ENCODE peak calls at places on chromosomes 1 and 21, in four cellular contexts. One of them, this sample, is unnamed.

GRCh38 chr1:204929487-204930185 is 59.0 kb downstream of the NFASC start:
- DNase-seq in K562: no peak
- DNase-seq in HepG2: no peak
- DNase-seq in GM12878: no peak
- DNase-seq in this sample: no peak

GRCh38 chr1:9041116-9041779 is 15.0 kb upstream of the SLC2A7 start:
- DNase-seq in K562: no peak
- DNase-seq in HepG2: no peak
- DNase-seq in GM12878: no peak
- DNase-seq in this sample: no peak

GRCh38 chr1:237562247-237562823 is 328.4 kb downstream of the ZP4 start:
- DNase-seq in HepG2: peak
- DNase-seq in GM12878: peak
- DNase-seq in K562: peak
- DNase-seq in this sample: peak

GRCh38 chr1:2411801-2412394 is 466 bp downstream of the PEX10 start:
- DNase-seq in K562: peak
- DNase-seq in GM12878: no peak
- DNase-seq in HepG2: no peak
- DNase-seq in this sample: peak

GRCh38 chr1:24351247-24351646 is 32.1 kb downstream of the GRHL3 start:
- DNase-seq in GM12878: peak
- DNase-seq in K562: no peak
- DNase-seq in HepG2: no peak
- DNase-seq in this sample: no peak

GRCh38 chr1:23727362-23727811 is 15.9 kb upstream of the ELOA start:
- DNase-seq in HepG2: peak
- DNase-seq in K562: no peak
- DNase-seq in GM12878: no peak
- DNase-seq in this sample: no peak

GRCh38 chr1:22236900-22237299 is 94.0 kb upstream of the WNT4 start:
- DNase-seq in HepG2: no peak
- DNase-seq in K562: no peak
- DNase-seq in GM12878: no peak
- DNase-seq in this sample: no peak

GRCh38 chr1:215744419-215744818 is 177.3 kb downstream of the KCTD3 start:
- DNase-seq in K562: no peak
- DNase-seq in HepG2: no peak
- DNase-seq in GM12878: no peak
- DNase-seq in this sample: no peak

GRCh38 chr1:68116643-68117235 is 66.3 kb upstream of the DIRAS3 start:
- DNase-seq in GM12878: no peak
- DNase-seq in HepG2: peak
- DNase-seq in K562: peak
- DNase-seq in this sample: peak

GRCh38 chr1:27428316-27429028 is 36.0 kb downstream of the GPR3 start:
- DNase-seq in HepG2: no peak
- DNase-seq in GM12878: no peak
- DNase-seq in K562: peak
- DNase-seq in this sample: no peak

GRCh38 chr1:44643721-44644330 is 30.5 kb downstream of the TMEM53 start:
- DNase-seq in GM12878: no peak
- DNase-seq in HepG2: no peak
- DNase-seq in K562: no peak
- DNase-seq in this sample: no peak

GRCh38 chr1:59116920-59117542 is 179.9 kb upstream of the FGGY start:
- DNase-seq in GM12878: no peak
- DNase-seq in K562: no peak
- DNase-seq in HepG2: no peak
- DNase-seq in this sample: no peak

GRCh38 chr1:225449261-225449660 is 21.4 kb upstream of the LBR start:
- DNase-seq in K562: no peak
- DNase-seq in GM12878: no peak
- DNase-seq in HepG2: no peak
- DNase-seq in this sample: no peak

GRCh38 chr1:151369621-151370048 is 2.9 kb downstream of the SELENBP1 start:
- DNase-seq in HepG2: no peak
- DNase-seq in GM12878: no peak
- DNase-seq in K562: no peak
- DNase-seq in this sample: peak

DNA sequence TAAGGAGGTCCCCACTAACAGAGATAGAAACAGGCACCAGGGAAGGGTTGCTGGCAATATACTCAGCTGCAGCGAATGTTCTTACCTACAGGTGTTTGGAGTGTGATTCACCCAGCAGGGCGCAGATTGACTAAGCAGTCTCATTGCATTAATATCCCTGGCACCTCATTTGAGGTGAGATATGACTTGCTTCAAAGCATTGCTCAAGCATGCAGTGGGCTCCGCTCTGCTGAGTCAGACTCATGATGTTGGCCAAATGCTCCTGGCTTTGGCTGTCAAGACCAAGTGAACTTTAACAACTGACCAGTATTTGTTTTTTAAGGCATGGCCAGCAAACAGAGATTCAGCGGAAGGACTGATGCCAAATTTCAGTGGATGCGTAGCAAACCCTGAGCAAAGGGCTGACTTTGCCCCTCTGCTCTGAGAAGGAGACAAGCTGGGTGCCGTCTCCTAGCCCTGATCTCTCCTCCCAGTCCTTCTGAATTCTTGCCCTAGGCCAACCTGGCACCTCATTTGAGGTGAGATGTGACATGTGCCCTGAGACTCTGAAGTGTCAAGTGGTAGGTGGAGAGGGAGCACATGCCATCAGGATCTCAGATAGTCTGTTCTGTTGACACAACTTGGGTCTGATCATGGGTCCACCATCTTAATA is 187.1 kb upstream of the COA6 start:
- DNase-seq in K562: no peak
- DNase-seq in GM12878: no peak
- DNase-seq in HepG2: peak
- DNase-seq in this sample: no peak
- TF ChIP-seq FOXK2 in K562: no peak
- TF ChIP-seq FOXK2 in GM12878: no peak
- TF ChIP-seq FOXK2 in HepG2: no peak
- TF ChIP-seq FOXK2 in this sample: no peak

GRCh38 chr1:179493323-179493722 is 82.4 kb downstream of the NPHS2 start:
- DNase-seq in GM12878: no peak
- DNase-seq in K562: no peak
- DNase-seq in HepG2: no peak
- DNase-seq in this sample: no peak
- TF ChIP-seq FOXM1 in GM12878: no peak
- TF ChIP-seq FOXM1 in K562: no peak
- TF ChIP-seq FOXM1 in HepG2: no peak
- TF ChIP-seq FOXM1 in this sample: no peak

GRCh38 chr1:244154528-244154881 is 103.4 kb downstream of the ZBTB18 start:
- DNase-seq in GM12878: no peak
- DNase-seq in HepG2: no peak
- DNase-seq in K562: no peak
- DNase-seq in this sample: no peak

GRCh38 chr1:244151558-244151957 is 100.5 kb downstream of the ZBTB18 start:
- DNase-seq in K562: no peak
- DNase-seq in GM12878: no peak
- DNase-seq in HepG2: no peak
- DNase-seq in this sample: no peak

GRCh38 chr1:244158039-244158438 is 107.0 kb downstream of the ZBTB18 start:
- DNase-seq in GM12878: no peak
- DNase-seq in HepG2: no peak
- DNase-seq in K562: no peak
- DNase-seq in this sample: no peak

GRCh38 chr1:244155661-244156060 is 104.6 kb downstream of the ZBTB18 start:
- DNase-seq in K562: no peak
- DNase-seq in GM12878: no peak
- DNase-seq in HepG2: no peak
- DNase-seq in this sample: no peak

GRCh38 chr1:244154882-244155531 is 103.9 kb downstream of the ZBTB18 start:
- DNase-seq in HepG2: peak
- DNase-seq in K562: no peak
- DNase-seq in GM12878: no peak
- DNase-seq in this sample: no peak
- TF ChIP-seq FOXK2 in HepG2: no peak
- TF ChIP-seq FOXK2 in K562: no peak
- TF ChIP-seq FOXK2 in GM12878: no peak
- TF ChIP-seq FOXK2 in this sample: no peak

GRCh38 chr1:55815745-55816455 is 600.7 kb upstream of the USP24 start:
- DNase-seq in K562: no peak
- DNase-seq in HepG2: no peak
- DNase-seq in GM12878: no peak
- DNase-seq in this sample: no peak
- TF ChIP-seq FOXM1 in K562: no peak
- TF ChIP-seq FOXM1 in HepG2: no peak
- TF ChIP-seq FOXM1 in GM12878: no peak
- TF ChIP-seq FOXM1 in this sample: no peak

DNA sequence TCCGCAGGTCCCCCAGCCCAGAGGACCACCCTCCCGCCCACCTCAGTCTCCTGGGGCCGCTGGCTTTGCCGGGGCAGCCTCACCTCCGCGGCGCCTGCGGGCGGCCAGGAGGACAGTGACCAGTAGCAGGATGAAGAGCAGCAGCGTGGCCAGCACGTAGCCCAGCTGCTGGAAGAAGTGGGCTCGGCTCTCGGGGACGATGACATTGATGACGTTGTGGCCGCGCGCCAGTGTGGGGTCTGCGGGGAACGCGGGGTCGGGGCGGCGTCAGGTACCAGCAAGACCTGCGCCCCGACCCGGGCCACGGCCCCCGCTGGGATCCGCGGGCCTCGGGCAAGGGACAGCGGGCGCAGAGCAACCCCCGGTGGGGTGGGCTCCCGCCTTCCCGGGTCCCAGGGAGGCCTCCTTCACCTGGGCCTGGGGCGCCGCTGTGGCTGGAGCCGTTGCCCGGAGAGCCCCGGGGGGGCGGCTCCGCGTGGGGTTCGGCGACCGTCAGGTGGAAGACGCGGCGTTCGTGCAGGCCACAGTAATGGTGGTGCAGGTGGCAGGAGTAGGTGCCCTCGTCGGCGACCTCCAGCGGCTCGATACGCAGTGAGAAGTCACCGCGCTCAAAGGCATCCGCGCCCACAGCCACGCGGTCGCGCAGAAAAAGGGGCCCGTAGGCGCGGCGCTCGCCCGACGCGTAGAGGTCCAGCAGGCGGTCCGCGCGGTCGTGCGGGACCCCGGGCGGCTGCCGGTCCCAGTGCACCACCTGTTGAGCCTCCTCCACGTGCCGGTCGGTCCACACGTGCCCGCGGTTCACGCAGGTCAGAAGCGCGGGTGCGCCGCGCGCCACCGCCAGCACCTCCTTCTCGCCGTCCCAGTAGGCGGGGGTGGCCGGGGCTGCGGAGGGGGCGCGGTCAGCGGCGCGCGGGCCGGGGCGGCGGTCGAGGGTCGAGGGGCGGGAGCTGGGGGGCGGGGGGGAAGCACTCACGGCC is 3.8 kb downstream of the MXRA8 start:
- DNase-seq in GM12878: no peak
- DNase-seq in K562: no peak
- DNase-seq in HepG2: no peak
- DNase-seq in this sample: no peak
- TF ChIP-seq FOXK2 in GM12878: no peak
- TF ChIP-seq FOXK2 in K562: no peak
- TF ChIP-seq FOXK2 in HepG2: no peak
- TF ChIP-seq FOXK2 in this sample: no peak

GRCh38 chr21:38258803-38259485 is 2.2 kb downstream of the KCNJ15 start:
- DNase-seq in GM12878: no peak
- DNase-seq in HepG2: no peak
- DNase-seq in K562: no peak
- DNase-seq in this sample: no peak

GRCh38 chr21:38256599-38257302 is at the start of gene KCNJ15:
- DNase-seq in GM12878: no peak
- DNase-seq in HepG2: no peak
- DNase-seq in K562: no peak
- DNase-seq in this sample: no peak

GRCh38 chr21:38250991-38251418 is 5.8 kb upstream of the KCNJ15 start:
- DNase-seq in HepG2: no peak
- DNase-seq in GM12878: no peak
- DNase-seq in K562: no peak
- DNase-seq in this sample: no peak

GRCh38 chr21:38255718-38256117 is 1.1 kb upstream of the KCNJ15 start:
- DNase-seq in K562: no peak
- DNase-seq in HepG2: no peak
- DNase-seq in GM12878: no peak
- DNase-seq in this sample: no peak

DNA sequence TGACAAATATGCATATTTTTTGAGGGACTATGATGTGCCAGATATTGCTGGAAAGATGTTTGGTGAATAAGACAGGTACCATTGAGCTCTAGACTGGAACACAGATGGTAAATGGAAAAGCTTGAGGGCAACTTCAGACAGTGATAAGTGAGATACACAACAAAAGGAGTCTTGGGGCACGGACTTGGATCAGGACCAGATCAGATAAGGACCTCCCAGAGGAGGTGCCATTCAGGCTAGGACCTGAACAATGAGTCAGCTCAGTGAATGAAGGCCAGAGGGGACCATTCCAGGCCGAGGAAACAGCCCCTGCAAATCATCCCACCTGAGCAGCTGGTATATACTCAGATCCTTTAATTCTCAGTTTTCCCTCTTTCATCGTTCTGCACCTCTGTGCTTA is 1.8 kb upstream of the KCNJ15 start:
- DNase-seq in K562: peak
- DNase-seq in GM12878: no peak
- DNase-seq in HepG2: no peak
- DNase-seq in this sample: no peak
- TF ChIP-seq FOXM1 in K562: no peak
- TF ChIP-seq FOXM1 in GM12878: no peak
- TF ChIP-seq FOXM1 in HepG2: no peak
- TF ChIP-seq FOXM1 in this sample: no peak

GRCh38 chr1:221809101-221810029 is 67.5 kb upstream of the DUSP10 start:
- DNase-seq in K562: no peak
- DNase-seq in HepG2: no peak
- DNase-seq in GM12878: no peak
- DNase-seq in this sample: no peak
- TF ChIP-seq FOXK2 in K562: no peak
- TF ChIP-seq FOXK2 in HepG2: no peak
- TF ChIP-seq FOXK2 in GM12878: no peak
- TF ChIP-seq FOXK2 in this sample: no peak

DNA sequence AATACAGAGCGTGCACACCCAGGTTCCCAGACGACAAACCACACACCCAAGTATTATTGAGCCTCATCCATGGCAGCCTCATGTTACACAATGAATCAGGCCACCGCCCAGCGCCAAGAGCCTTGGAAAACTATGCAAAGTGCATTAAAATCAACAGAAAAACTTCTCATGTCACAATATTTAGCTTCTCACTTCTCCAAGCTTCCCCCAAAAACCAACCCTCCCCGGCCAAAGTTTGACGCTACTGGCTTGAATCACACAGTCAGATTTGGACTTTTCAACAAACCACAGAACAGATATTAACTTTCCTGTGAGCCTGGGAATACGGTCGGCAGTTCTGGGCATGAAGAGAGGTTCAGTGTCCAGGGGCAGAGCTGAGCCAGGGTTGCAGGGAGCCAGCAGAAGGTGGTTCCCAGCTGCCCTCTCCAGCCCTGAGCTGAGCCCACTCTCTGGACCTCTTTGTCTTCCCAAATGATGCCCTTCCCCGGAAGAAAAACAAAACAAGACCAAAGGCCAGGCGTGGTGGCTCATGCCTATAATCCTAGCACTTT is 71.1 kb downstream of the SETD4 start:
- DNase-seq in HepG2: no peak
- DNase-seq in K562: no peak
- DNase-seq in GM12878: no peak
- DNase-seq in this sample: no peak
- TF ChIP-seq FOXM1 in HepG2: no peak
- TF ChIP-seq FOXM1 in K562: no peak
- TF ChIP-seq FOXM1 in GM12878: no peak
- TF ChIP-seq FOXM1 in this sample: no peak